ENCODE peak calls at places on chromosomes 5 and 9, in four cellular contexts. One of them, this sample, is unnamed. For H3K9me3, the result is how much of the 10 kb centered on the place peaks cover.

GRCh38 chr5:127833999-127834953 is 131.1 kb downstream of the CCDC192 start:
- DNase-seq in fibroblast of lung: no peak
- DNase-seq in endodermal cell: no peak
- DNase-seq in upper lobe of right lung: no peak
- DNase-seq in this sample: no peak

GRCh38 chr5:56451742-56452141 is 218.6 kb upstream of the ANKRD55 start:
- DNase-seq in fibroblast of lung: no peak
- DNase-seq in endodermal cell: no peak
- DNase-seq in upper lobe of right lung: no peak
- DNase-seq in this sample: no peak

GRCh38 chr9:127634021-127634420 is 21.9 kb downstream of the STXBP1 start:
- DNase-seq in fibroblast of lung: no peak
- DNase-seq in endodermal cell: peak
- DNase-seq in upper lobe of right lung: peak
- DNase-seq in this sample: no peak

GRCh38 chr9:68950689-68951088 is 63.2 kb downstream of the PRKACG start:
- DNase-seq in fibroblast of lung: no peak
- DNase-seq in endodermal cell: peak
- DNase-seq in upper lobe of right lung: no peak
- DNase-seq in this sample: no peak

GRCh38 chr5:1001406-1002270 is 7.0 kb upstream of the NKD2 start:
- DNase-seq in fibroblast of lung: no peak
- DNase-seq in endodermal cell: peak
- DNase-seq in upper lobe of right lung: peak
- DNase-seq in this sample: no peak

GRCh38 chr5:88515881-88516819 is 247.5 kb upstream of the TMEM161B start:
- DNase-seq in fibroblast of lung: peak
- DNase-seq in endodermal cell: no peak
- DNase-seq in upper lobe of right lung: no peak
- DNase-seq in this sample: no peak

GRCh38 chr9:136791466-136792276 is 527 bp downstream of the TMEM141 start:
- DNase-seq in fibroblast of lung: no peak
- DNase-seq in endodermal cell: peak
- DNase-seq in upper lobe of right lung: peak
- DNase-seq in this sample: peak

GRCh38 chr9:18490591-18491370 is 16.8 kb downstream of the ADAMTSL1 start:
- DNase-seq in fibroblast of lung: peak
- DNase-seq in endodermal cell: no peak
- DNase-seq in upper lobe of right lung: no peak
- DNase-seq in this sample: no peak

GRCh38 chr5:169173372-169173771 is 127.6 kb downstream of the SLIT3 start:
- DNase-seq in fibroblast of lung: no peak
- DNase-seq in endodermal cell: no peak
- DNase-seq in upper lobe of right lung: no peak
- DNase-seq in this sample: no peak

GRCh38 chr5:139182528-139183296 is 15.5 kb downstream of the SIL1 start:
- DNase-seq in fibroblast of lung: no peak
- DNase-seq in endodermal cell: no peak
- DNase-seq in upper lobe of right lung: no peak
- DNase-seq in this sample: no peak

GRCh38 chr5:102815084-102815483 is 60.0 kb downstream of the PAM start:
- DNase-seq in fibroblast of lung: no peak
- DNase-seq in endodermal cell: no peak
- DNase-seq in upper lobe of right lung: no peak
- DNase-seq in this sample: no peak

GRCh38 chr5:75536694-75537360 is 25.1 kb downstream of the POLK start:
- DNase-seq in fibroblast of lung: no peak
- DNase-seq in endodermal cell: peak
- DNase-seq in upper lobe of right lung: no peak
- DNase-seq in this sample: no peak

GRCh38 chr5:172853355-172853975 is 19.4 kb downstream of the ERGIC1 start:
- DNase-seq in fibroblast of lung: peak
- DNase-seq in endodermal cell: no peak
- DNase-seq in upper lobe of right lung: no peak
- DNase-seq in this sample: no peak

GRCh38 chr5:773517-774264 is 10.8 kb downstream of the ZDHHC11B start:
- DNase-seq in fibroblast of lung: no peak
- DNase-seq in endodermal cell: peak
- DNase-seq in upper lobe of right lung: peak
- DNase-seq in this sample: no peak

GRCh38 chr9:12923472-12924009 is 148.7 kb downstream of the LURAP1L start:
- DNase-seq in fibroblast of lung: peak
- DNase-seq in endodermal cell: no peak
- DNase-seq in upper lobe of right lung: no peak
- DNase-seq in this sample: no peak

GRCh38 chr5:130278136-130278535 is 373.9 kb downstream of the CHSY3 start:
- DNase-seq in fibroblast of lung: no peak
- DNase-seq in endodermal cell: peak
- DNase-seq in upper lobe of right lung: no peak
- DNase-seq in this sample: no peak

GRCh38 chr5:1162729-1163128 is 38.7 kb upstream of the SLC6A19 start:
- DNase-seq in fibroblast of lung: no peak
- DNase-seq in endodermal cell: no peak
- DNase-seq in upper lobe of right lung: no peak
- DNase-seq in this sample: no peak

GRCh38 chr5:99037668-99038067 is 108.9 kb upstream of the CHD1 start:
- DNase-seq in fibroblast of lung: no peak
- DNase-seq in endodermal cell: peak
- DNase-seq in upper lobe of right lung: no peak
- DNase-seq in this sample: no peak

GRCh38 chr9:6759114-6759977 is 1.6 kb downstream of the KDM4C start:
- DNase-seq in fibroblast of lung: peak
- DNase-seq in endodermal cell: no peak
- DNase-seq in upper lobe of right lung: no peak
- DNase-seq in this sample: no peak

GRCh38 chr9:123399803-123400378 is 43.9 kb downstream of the CRB2 start:
- DNase-seq in fibroblast of lung: no peak
- DNase-seq in endodermal cell: peak
- DNase-seq in upper lobe of right lung: no peak
- DNase-seq in this sample: no peak

GRCh38 chr5:54040773-54041172 is 269.6 kb downstream of the ARL15 start:
- DNase-seq in fibroblast of lung: no peak
- DNase-seq in endodermal cell: no peak
- DNase-seq in upper lobe of right lung: no peak
- DNase-seq in this sample: no peak

GRCh38 chr9:13427587-13427986 is 148.1 kb upstream of the MPDZ start:
- DNase-seq in fibroblast of lung: peak
- DNase-seq in endodermal cell: no peak
- DNase-seq in upper lobe of right lung: no peak
- DNase-seq in this sample: no peak

GRCh38 chr9:108271646-108272349 is 584.0 kb downstream of the ACTL7B start:
- DNase-seq in fibroblast of lung: peak
- DNase-seq in endodermal cell: peak
- DNase-seq in upper lobe of right lung: no peak
- DNase-seq in this sample: no peak

GRCh38 chr9:13324988-13325387 is 45.5 kb upstream of the MPDZ start:
- DNase-seq in fibroblast of lung: no peak
- DNase-seq in endodermal cell: no peak
- DNase-seq in upper lobe of right lung: no peak
- DNase-seq in this sample: no peak

GRCh38 chr5:151499636-151500035 is 52.2 kb downstream of the SLC36A1 start:
- DNase-seq in fibroblast of lung: peak
- DNase-seq in endodermal cell: no peak
- DNase-seq in upper lobe of right lung: no peak
- DNase-seq in this sample: no peak

GRCh38 chr5:114789773-114790402 is 379.8 kb downstream of the TRIM36 start:
- DNase-seq in fibroblast of lung: peak
- DNase-seq in endodermal cell: no peak
- DNase-seq in upper lobe of right lung: no peak
- DNase-seq in this sample: no peak

GRCh38 chr5:10825897-10826644 is 65.0 kb upstream of the DAP start:
- DNase-seq in fibroblast of lung: no peak
- DNase-seq in endodermal cell: peak
- DNase-seq in upper lobe of right lung: no peak
- DNase-seq in this sample: no peak

GRCh38 chr5:172441262-172441751 is 13.0 kb downstream of the SH3PXD2B start:
- DNase-seq in fibroblast of lung: no peak
- DNase-seq in endodermal cell: no peak
- DNase-seq in upper lobe of right lung: no peak
- DNase-seq in this sample: no peak

GRCh38 chr5:157516016-157516415 is 56.0 kb downstream of the NIPAL4 start:
- DNase-seq in fibroblast of lung: peak
- DNase-seq in endodermal cell: no peak
- DNase-seq in upper lobe of right lung: no peak
- DNase-seq in this sample: no peak

GRCh38 chr9:134488251-134488900 is 153.2 kb upstream of the COL5A1 start:
- DNase-seq in fibroblast of lung: no peak
- DNase-seq in endodermal cell: no peak
- DNase-seq in upper lobe of right lung: peak
- DNase-seq in this sample: no peak

GRCh38 chr5:74326571-74327338 is 313.8 kb downstream of the ENC1 start:
- DNase-seq in fibroblast of lung: peak
- DNase-seq in endodermal cell: no peak
- DNase-seq in upper lobe of right lung: no peak
- DNase-seq in this sample: no peak

DNA sequence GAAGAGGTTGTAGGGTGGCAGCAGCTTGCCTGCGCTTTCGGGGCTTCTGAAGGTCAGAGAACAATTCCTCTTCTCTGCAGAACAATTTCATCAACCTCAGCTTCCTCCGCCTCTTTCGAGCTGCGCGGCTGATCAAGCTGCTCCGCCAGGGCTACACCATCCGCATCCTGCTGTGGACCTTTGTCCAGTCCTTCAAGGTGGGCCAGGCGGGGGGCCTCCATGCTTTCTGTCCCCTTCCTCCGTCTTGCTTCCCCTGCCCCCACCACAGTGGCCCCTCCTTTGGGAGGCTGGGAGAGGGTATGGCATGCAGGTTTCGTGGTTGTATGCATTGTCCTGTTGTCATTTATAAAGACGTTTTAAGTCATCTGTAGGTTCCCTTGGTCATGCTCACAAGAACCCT is 195.8 kb downstream of the CACNA1B start:
- DNase-seq in fibroblast of lung: no peak
- DNase-seq in endodermal cell: peak
- DNase-seq in upper lobe of right lung: peak
- DNase-seq in this sample: no peak
- H3K9me3 ChIP-seq in fibroblast of lung: under half
- H3K9me3 ChIP-seq in endodermal cell: under half
- H3K9me3 ChIP-seq in upper lobe of right lung: under half
- H3K9me3 ChIP-seq in this sample: under half

DNA sequence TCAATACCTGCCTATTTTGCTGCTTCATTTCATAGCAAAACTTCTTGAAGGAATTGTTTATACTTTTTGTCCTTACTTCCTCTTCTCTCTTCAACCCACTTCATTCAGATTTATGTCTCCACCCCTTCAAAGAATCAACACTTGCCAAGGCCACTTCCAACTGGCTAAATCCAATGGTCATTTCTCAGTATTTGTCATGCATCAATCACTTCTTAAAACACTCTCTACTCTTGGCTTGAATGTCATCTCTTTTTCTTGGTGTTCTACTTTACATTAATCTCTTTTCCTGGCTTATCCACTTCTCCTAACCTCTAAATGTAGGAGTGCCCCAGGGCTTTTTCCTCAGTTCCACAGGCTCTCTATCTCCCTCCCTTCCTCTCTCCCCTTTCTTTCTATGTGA is 8.3 kb upstream of the FCHO2 start:
- DNase-seq in fibroblast of lung: no peak
- DNase-seq in endodermal cell: no peak
- DNase-seq in upper lobe of right lung: no peak
- DNase-seq in this sample: no peak
- H3K9me3 ChIP-seq in fibroblast of lung: under half
- H3K9me3 ChIP-seq in endodermal cell: under half
- H3K9me3 ChIP-seq in upper lobe of right lung: under half
- H3K9me3 ChIP-seq in this sample: under half

GRCh38 chr5:178770621-178771020 is 40.2 kb upstream of the ZNF354A start:
- DNase-seq in fibroblast of lung: no peak
- DNase-seq in endodermal cell: no peak
- DNase-seq in upper lobe of right lung: no peak
- DNase-seq in this sample: no peak
- H3K9me3 ChIP-seq in fibroblast of lung: under half
- H3K9me3 ChIP-seq in endodermal cell: under half
- H3K9me3 ChIP-seq in upper lobe of right lung: under half
- H3K9me3 ChIP-seq in this sample: under half

GRCh38 chr9:138066049-138066448 is 188.5 kb downstream of the CACNA1B start:
- DNase-seq in fibroblast of lung: no peak
- DNase-seq in endodermal cell: peak
- DNase-seq in upper lobe of right lung: peak
- DNase-seq in this sample: no peak
- H3K9me3 ChIP-seq in fibroblast of lung: under half
- H3K9me3 ChIP-seq in endodermal cell: under half
- H3K9me3 ChIP-seq in upper lobe of right lung: under half
- H3K9me3 ChIP-seq in this sample: under half

GRCh38 chr5:40112875-40113274 is 566.8 kb upstream of the PTGER4 start:
- DNase-seq in fibroblast of lung: no peak
- DNase-seq in endodermal cell: no peak
- DNase-seq in upper lobe of right lung: no peak
- DNase-seq in this sample: no peak
- H3K9me3 ChIP-seq in fibroblast of lung: under half
- H3K9me3 ChIP-seq in endodermal cell: under half
- H3K9me3 ChIP-seq in upper lobe of right lung: under half
- H3K9me3 ChIP-seq in this sample: under half

GRCh38 chr9:89339807-89340206 is 21.5 kb downstream of the SECISBP2 start:
- DNase-seq in fibroblast of lung: no peak
- DNase-seq in endodermal cell: no peak
- DNase-seq in upper lobe of right lung: no peak
- DNase-seq in this sample: no peak
- H3K9me3 ChIP-seq in fibroblast of lung: under half
- H3K9me3 ChIP-seq in endodermal cell: under half
- H3K9me3 ChIP-seq in upper lobe of right lung: under half
- H3K9me3 ChIP-seq in this sample: under half

This sample was measured in T-helper 17 cell.